ENCODE peak calls at places on chromosomes 7 and 10, in eight cellular contexts. One of them, this sample, is unnamed.

GRCh38 chr7:91288208-91288824 is 24.1 kb downstream of the FZD1 start:
- DNase-seq in right cardiac atrium: no peak
- DNase-seq in effector CD8-positive, alpha-beta T cell: no peak
- DNase-seq in MM.1S: peak
- DNase-seq in HFF-Myc: no peak
- DNase-seq in NCI-H2081: peak
- DNase-seq in endothelial cell: peak
- DNase-seq in stimulated activated CD4-positive, alpha-beta T cell treated with anti-CD3 and anti-CD28 coated beads, Interleukin-1b, Interleukin-23, amount 100 ng/mL, for 1 hour: no peak
- DNase-seq in this sample: peak

GRCh38 chr7:16268821-16269768 is 152.2 kb downstream of the CRPPA start:
- DNase-seq in right cardiac atrium: no peak
- DNase-seq in effector CD8-positive, alpha-beta T cell: no peak
- DNase-seq in MM.1S: no peak
- DNase-seq in HFF-Myc: no peak
- DNase-seq in NCI-H2081: no peak
- DNase-seq in endothelial cell: no peak
- DNase-seq in stimulated activated CD4-positive, alpha-beta T cell treated with anti-CD3 and anti-CD28 coated beads, Interleukin-1b, Interleukin-23, amount 100 ng/mL, for 1 hour: no peak
- DNase-seq in this sample: no peak

GRCh38 chr10:63699785-63700184 is 178.6 kb downstream of the REEP3 start:
- DNase-seq in right cardiac atrium: no peak
- DNase-seq in effector CD8-positive, alpha-beta T cell: no peak
- DNase-seq in MM.1S: no peak
- DNase-seq in HFF-Myc: no peak
- DNase-seq in NCI-H2081: no peak
- DNase-seq in endothelial cell: no peak
- DNase-seq in stimulated activated CD4-positive, alpha-beta T cell treated with anti-CD3 and anti-CD28 coated beads, Interleukin-1b, Interleukin-23, amount 100 ng/mL, for 1 hour: no peak
- DNase-seq in this sample: no peak

GRCh38 chr10:17209931-17210330 is 8.5 kb upstream of the TRDMT1 start:
- DNase-seq in right cardiac atrium: no peak
- DNase-seq in effector CD8-positive, alpha-beta T cell: no peak
- DNase-seq in MM.1S: no peak
- DNase-seq in HFF-Myc: no peak
- DNase-seq in NCI-H2081: no peak
- DNase-seq in endothelial cell: no peak
- DNase-seq in stimulated activated CD4-positive, alpha-beta T cell treated with anti-CD3 and anti-CD28 coated beads, Interleukin-1b, Interleukin-23, amount 100 ng/mL, for 1 hour: no peak
- DNase-seq in this sample: no peak

GRCh38 chr7:85222522-85222921 is 35.7 kb upstream of the SEMA3D start:
- DNase-seq in right cardiac atrium: no peak
- DNase-seq in effector CD8-positive, alpha-beta T cell: no peak
- DNase-seq in MM.1S: no peak
- DNase-seq in HFF-Myc: no peak
- DNase-seq in NCI-H2081: no peak
- DNase-seq in endothelial cell: no peak
- DNase-seq in stimulated activated CD4-positive, alpha-beta T cell treated with anti-CD3 and anti-CD28 coated beads, Interleukin-1b, Interleukin-23, amount 100 ng/mL, for 1 hour: no peak
- DNase-seq in this sample: no peak

GRCh38 chr10:132058111-132058745 is 7.5 kb upstream of the JAKMIP3 start:
- DNase-seq in right cardiac atrium: no peak
- DNase-seq in effector CD8-positive, alpha-beta T cell: no peak
- DNase-seq in MM.1S: no peak
- DNase-seq in HFF-Myc: no peak
- DNase-seq in NCI-H2081: no peak
- DNase-seq in endothelial cell: no peak
- DNase-seq in stimulated activated CD4-positive, alpha-beta T cell treated with anti-CD3 and anti-CD28 coated beads, Interleukin-1b, Interleukin-23, amount 100 ng/mL, for 1 hour: no peak
- DNase-seq in this sample: no peak

GRCh38 chr10:99828464-99828863 is 46.0 kb downstream of the ABCC2 start:
- DNase-seq in right cardiac atrium: no peak
- DNase-seq in effector CD8-positive, alpha-beta T cell: no peak
- DNase-seq in MM.1S: peak
- DNase-seq in HFF-Myc: no peak
- DNase-seq in NCI-H2081: no peak
- DNase-seq in endothelial cell: no peak
- DNase-seq in stimulated activated CD4-positive, alpha-beta T cell treated with anti-CD3 and anti-CD28 coated beads, Interleukin-1b, Interleukin-23, amount 100 ng/mL, for 1 hour: no peak
- DNase-seq in this sample: no peak

GRCh38 chr7:151202836-151203235 is 7.5 kb downstream of the H2BK1 start:
- DNase-seq in right cardiac atrium: no peak
- DNase-seq in effector CD8-positive, alpha-beta T cell: no peak
- DNase-seq in MM.1S: no peak
- DNase-seq in HFF-Myc: no peak
- DNase-seq in NCI-H2081: no peak
- DNase-seq in endothelial cell: no peak
- DNase-seq in stimulated activated CD4-positive, alpha-beta T cell treated with anti-CD3 and anti-CD28 coated beads, Interleukin-1b, Interleukin-23, amount 100 ng/mL, for 1 hour: no peak
- DNase-seq in this sample: no peak

GRCh38 chr10:80461208-80462183 is 7.4 kb downstream of the TSPAN14 start:
- DNase-seq in right cardiac atrium: peak
- DNase-seq in effector CD8-positive, alpha-beta T cell: no peak
- DNase-seq in MM.1S: no peak
- DNase-seq in HFF-Myc: no peak
- DNase-seq in NCI-H2081: no peak
- DNase-seq in endothelial cell: no peak
- DNase-seq in stimulated activated CD4-positive, alpha-beta T cell treated with anti-CD3 and anti-CD28 coated beads, Interleukin-1b, Interleukin-23, amount 100 ng/mL, for 1 hour: no peak
- DNase-seq in this sample: no peak

GRCh38 chr7:150994141-150994837 is 3.5 kb downstream of the NOS3 start:
- DNase-seq in right cardiac atrium: peak
- DNase-seq in effector CD8-positive, alpha-beta T cell: no peak
- DNase-seq in MM.1S: no peak
- DNase-seq in HFF-Myc: no peak
- DNase-seq in NCI-H2081: no peak
- DNase-seq in endothelial cell: peak
- DNase-seq in stimulated activated CD4-positive, alpha-beta T cell treated with anti-CD3 and anti-CD28 coated beads, Interleukin-1b, Interleukin-23, amount 100 ng/mL, for 1 hour: no peak
- DNase-seq in this sample: no peak

GRCh38 chr10:5565205-5565545 is 40.4 kb downstream of the CALML3 start:
- DNase-seq in right cardiac atrium: no peak
- DNase-seq in effector CD8-positive, alpha-beta T cell: no peak
- DNase-seq in MM.1S: no peak
- DNase-seq in HFF-Myc: no peak
- DNase-seq in NCI-H2081: no peak
- DNase-seq in endothelial cell: no peak
- DNase-seq in stimulated activated CD4-positive, alpha-beta T cell treated with anti-CD3 and anti-CD28 coated beads, Interleukin-1b, Interleukin-23, amount 100 ng/mL, for 1 hour: no peak
- DNase-seq in this sample: peak

GRCh38 chr7:134371536-134371935 is 54.8 kb upstream of the SLC35B4 start:
- DNase-seq in right cardiac atrium: no peak
- DNase-seq in effector CD8-positive, alpha-beta T cell: no peak
- DNase-seq in MM.1S: no peak
- DNase-seq in HFF-Myc: no peak
- DNase-seq in NCI-H2081: peak
- DNase-seq in endothelial cell: no peak
- DNase-seq in stimulated activated CD4-positive, alpha-beta T cell treated with anti-CD3 and anti-CD28 coated beads, Interleukin-1b, Interleukin-23, amount 100 ng/mL, for 1 hour: no peak
- DNase-seq in this sample: no peak

GRCh38 chr10:70549962-70550845 is 52.3 kb downstream of the PRF1 start:
- DNase-seq in right cardiac atrium: peak
- DNase-seq in effector CD8-positive, alpha-beta T cell: peak
- DNase-seq in MM.1S: peak
- DNase-seq in HFF-Myc: peak
- DNase-seq in NCI-H2081: peak
- DNase-seq in endothelial cell: peak
- DNase-seq in stimulated activated CD4-positive, alpha-beta T cell treated with anti-CD3 and anti-CD28 coated beads, Interleukin-1b, Interleukin-23, amount 100 ng/mL, for 1 hour: peak
- DNase-seq in this sample: peak

GRCh38 chr7:113289140-113289740 is 170.9 kb upstream of the SMIM30 start:
- DNase-seq in right cardiac atrium: no peak
- DNase-seq in effector CD8-positive, alpha-beta T cell: no peak
- DNase-seq in MM.1S: peak
- DNase-seq in HFF-Myc: peak
- DNase-seq in NCI-H2081: peak
- DNase-seq in endothelial cell: no peak
- DNase-seq in stimulated activated CD4-positive, alpha-beta T cell treated with anti-CD3 and anti-CD28 coated beads, Interleukin-1b, Interleukin-23, amount 100 ng/mL, for 1 hour: no peak
- DNase-seq in this sample: no peak

GRCh38 chr7:4123823-4124222 is 558.3 kb upstream of the FOXK1 start:
- DNase-seq in right cardiac atrium: no peak
- DNase-seq in effector CD8-positive, alpha-beta T cell: no peak
- DNase-seq in MM.1S: no peak
- DNase-seq in HFF-Myc: no peak
- DNase-seq in NCI-H2081: no peak
- DNase-seq in endothelial cell: no peak
- DNase-seq in stimulated activated CD4-positive, alpha-beta T cell treated with anti-CD3 and anti-CD28 coated beads, Interleukin-1b, Interleukin-23, amount 100 ng/mL, for 1 hour: no peak
- DNase-seq in this sample: no peak

GRCh38 chr7:134593530-134594392 is 44.9 kb downstream of the AKR1B15 start:
- DNase-seq in right cardiac atrium: peak
- DNase-seq in effector CD8-positive, alpha-beta T cell: no peak
- DNase-seq in MM.1S: no peak
- DNase-seq in HFF-Myc: peak
- DNase-seq in NCI-H2081: no peak
- DNase-seq in endothelial cell: no peak
- DNase-seq in stimulated activated CD4-positive, alpha-beta T cell treated with anti-CD3 and anti-CD28 coated beads, Interleukin-1b, Interleukin-23, amount 100 ng/mL, for 1 hour: no peak
- DNase-seq in this sample: no peak

GRCh38 chr10:121237718-121238117 is 360.5 kb downstream of the FGFR2 start:
- DNase-seq in right cardiac atrium: no peak
- DNase-seq in effector CD8-positive, alpha-beta T cell: no peak
- DNase-seq in MM.1S: no peak
- DNase-seq in HFF-Myc: no peak
- DNase-seq in NCI-H2081: no peak
- DNase-seq in endothelial cell: no peak
- DNase-seq in stimulated activated CD4-positive, alpha-beta T cell treated with anti-CD3 and anti-CD28 coated beads, Interleukin-1b, Interleukin-23, amount 100 ng/mL, for 1 hour: no peak
- DNase-seq in this sample: no peak

GRCh38 chr10:71145352-71145945 is 66.9 kb upstream of the UNC5B start:
- DNase-seq in right cardiac atrium: no peak
- DNase-seq in effector CD8-positive, alpha-beta T cell: no peak
- DNase-seq in MM.1S: no peak
- DNase-seq in HFF-Myc: no peak
- DNase-seq in NCI-H2081: no peak
- DNase-seq in endothelial cell: no peak
- DNase-seq in stimulated activated CD4-positive, alpha-beta T cell treated with anti-CD3 and anti-CD28 coated beads, Interleukin-1b, Interleukin-23, amount 100 ng/mL, for 1 hour: no peak
- DNase-seq in this sample: no peak

GRCh38 chr10:48468130-48468790 is 136.6 kb downstream of the ARHGAP22 start:
- DNase-seq in right cardiac atrium: no peak
- DNase-seq in effector CD8-positive, alpha-beta T cell: no peak
- DNase-seq in MM.1S: no peak
- DNase-seq in HFF-Myc: no peak
- DNase-seq in NCI-H2081: no peak
- DNase-seq in endothelial cell: no peak
- DNase-seq in stimulated activated CD4-positive, alpha-beta T cell treated with anti-CD3 and anti-CD28 coated beads, Interleukin-1b, Interleukin-23, amount 100 ng/mL, for 1 hour: no peak
- DNase-seq in this sample: no peak

GRCh38 chr10:79346012-79346340 is 1.3 kb upstream of the PPIF start:
- DNase-seq in right cardiac atrium: no peak
- DNase-seq in effector CD8-positive, alpha-beta T cell: no peak
- DNase-seq in MM.1S: no peak
- DNase-seq in HFF-Myc: no peak
- DNase-seq in NCI-H2081: no peak
- DNase-seq in endothelial cell: no peak
- DNase-seq in stimulated activated CD4-positive, alpha-beta T cell treated with anti-CD3 and anti-CD28 coated beads, Interleukin-1b, Interleukin-23, amount 100 ng/mL, for 1 hour: no peak
- DNase-seq in this sample: no peak

GRCh38 chr7:104983620-104984539 is 30.1 kb upstream of the KMT2E start:
- DNase-seq in right cardiac atrium: peak
- DNase-seq in effector CD8-positive, alpha-beta T cell: peak
- DNase-seq in MM.1S: peak
- DNase-seq in HFF-Myc: no peak
- DNase-seq in NCI-H2081: peak
- DNase-seq in endothelial cell: peak
- DNase-seq in stimulated activated CD4-positive, alpha-beta T cell treated with anti-CD3 and anti-CD28 coated beads, Interleukin-1b, Interleukin-23, amount 100 ng/mL, for 1 hour: peak
- DNase-seq in this sample: peak

GRCh38 chr7:129829677-129830631 is 122.8 kb downstream of the UBE2H start:
- DNase-seq in right cardiac atrium: peak
- DNase-seq in effector CD8-positive, alpha-beta T cell: peak
- DNase-seq in MM.1S: peak
- DNase-seq in HFF-Myc: peak
- DNase-seq in NCI-H2081: peak
- DNase-seq in endothelial cell: peak
- DNase-seq in stimulated activated CD4-positive, alpha-beta T cell treated with anti-CD3 and anti-CD28 coated beads, Interleukin-1b, Interleukin-23, amount 100 ng/mL, for 1 hour: no peak
- DNase-seq in this sample: peak